ENCODE peak calls at places on chromosomes 1 and 21, in five cellular contexts. One of them, this sample, is unnamed.

GRCh38 chr1:183281039-183281438 is 95.0 kb downstream of the LAMC2 start:
- DNase-seq in OCI-LY7: no peak
- DNase-seq in MM.1S: no peak
- DNase-seq in mesothelial cell of epicardium: no peak
- DNase-seq in SK-N-SH: no peak
- DNase-seq in this sample: no peak

GRCh38 chr21:45543710-45544448 is 1.6 kb upstream of the SLC19A1 start:
- DNase-seq in OCI-LY7: no peak
- DNase-seq in MM.1S: no peak
- DNase-seq in mesothelial cell of epicardium: peak; percentile 40
- DNase-seq in SK-N-SH: peak; percentile 41
- DNase-seq in this sample: peak; percentile 7

GRCh38 chr21:41802684-41803083 is 35.8 kb upstream of the RIPK4 start:
- DNase-seq in OCI-LY7: no peak
- DNase-seq in MM.1S: no peak
- DNase-seq in mesothelial cell of epicardium: no peak
- DNase-seq in SK-N-SH: no peak
- DNase-seq in this sample: no peak

GRCh38 chr1:3651939-3652537 is at the start of gene TP73:
- DNase-seq in OCI-LY7: no peak
- DNase-seq in MM.1S: peak; percentile 53
- DNase-seq in mesothelial cell of epicardium: no peak
- DNase-seq in SK-N-SH: peak; percentile 88
- DNase-seq in this sample: no peak

GRCh38 chr1:183655562-183656075 is 2.5 kb upstream of the APOBEC4 start:
- DNase-seq in OCI-LY7: peak; percentile 74
- DNase-seq in MM.1S: peak; percentile 82
- DNase-seq in mesothelial cell of epicardium: peak; percentile 88
- DNase-seq in SK-N-SH: peak; percentile 82
- DNase-seq in this sample: peak; percentile 94

GRCh38 chr21:43192501-43193081 is 23.8 kb downstream of the CRYAA start:
- DNase-seq in OCI-LY7: no peak
- DNase-seq in MM.1S: no peak
- DNase-seq in mesothelial cell of epicardium: peak; percentile 24
- DNase-seq in SK-N-SH: no peak
- DNase-seq in this sample: no peak

GRCh38 chr21:27813750-27814149 is 846.9 kb upstream of the ADAMTS5 start:
- DNase-seq in OCI-LY7: no peak
- DNase-seq in MM.1S: no peak
- DNase-seq in mesothelial cell of epicardium: no peak
- DNase-seq in SK-N-SH: no peak
- DNase-seq in this sample: no peak

GRCh38 chr1:246588322-246588721 is 22.1 kb downstream of the CNST start:
- DNase-seq in OCI-LY7: no peak
- DNase-seq in MM.1S: no peak
- DNase-seq in mesothelial cell of epicardium: no peak
- DNase-seq in SK-N-SH: no peak
- DNase-seq in this sample: no peak

GRCh38 chr21:42043201-42043895 is 27.8 kb upstream of the UMODL1 start:
- DNase-seq in OCI-LY7: no peak
- DNase-seq in MM.1S: no peak
- DNase-seq in mesothelial cell of epicardium: no peak
- DNase-seq in SK-N-SH: no peak
- DNase-seq in this sample: no peak

GRCh38 chr1:110309768-110310167 is 29.4 kb upstream of the RBM15 start:
- DNase-seq in OCI-LY7: no peak
- DNase-seq in MM.1S: no peak
- DNase-seq in mesothelial cell of epicardium: no peak
- DNase-seq in SK-N-SH: no peak
- DNase-seq in this sample: no peak
- TF ChIP-seq CTCF in OCI-LY7: no peak
- TF ChIP-seq CTCF in MM.1S: no peak
- TF ChIP-seq CTCF in mesothelial cell of epicardium: no peak
- TF ChIP-seq CTCF in SK-N-SH: no peak
- TF ChIP-seq CTCF in this sample: no peak

GRCh38 chr1:168260393-168260792 is 20.3 kb upstream of the TBX19 start:
- DNase-seq in OCI-LY7: no peak
- DNase-seq in MM.1S: no peak
- DNase-seq in mesothelial cell of epicardium: no peak
- DNase-seq in SK-N-SH: no peak
- DNase-seq in this sample: no peak

GRCh38 chr1:168252204-168252733 is 26.5 kb downstream of the SFT2D2 start:
- DNase-seq in OCI-LY7: no peak
- DNase-seq in MM.1S: no peak
- DNase-seq in mesothelial cell of epicardium: no peak
- DNase-seq in SK-N-SH: no peak
- DNase-seq in this sample: no peak

GRCh38 chr1:168259567-168259966 is 21.1 kb upstream of the TBX19 start:
- DNase-seq in OCI-LY7: no peak
- DNase-seq in MM.1S: no peak
- DNase-seq in mesothelial cell of epicardium: no peak
- DNase-seq in SK-N-SH: no peak
- DNase-seq in this sample: no peak

GRCh38 chr1:168257397-168257796 is 23.3 kb upstream of the TBX19 start:
- DNase-seq in OCI-LY7: no peak
- DNase-seq in MM.1S: no peak
- DNase-seq in mesothelial cell of epicardium: no peak
- DNase-seq in SK-N-SH: no peak
- DNase-seq in this sample: no peak

DNA sequence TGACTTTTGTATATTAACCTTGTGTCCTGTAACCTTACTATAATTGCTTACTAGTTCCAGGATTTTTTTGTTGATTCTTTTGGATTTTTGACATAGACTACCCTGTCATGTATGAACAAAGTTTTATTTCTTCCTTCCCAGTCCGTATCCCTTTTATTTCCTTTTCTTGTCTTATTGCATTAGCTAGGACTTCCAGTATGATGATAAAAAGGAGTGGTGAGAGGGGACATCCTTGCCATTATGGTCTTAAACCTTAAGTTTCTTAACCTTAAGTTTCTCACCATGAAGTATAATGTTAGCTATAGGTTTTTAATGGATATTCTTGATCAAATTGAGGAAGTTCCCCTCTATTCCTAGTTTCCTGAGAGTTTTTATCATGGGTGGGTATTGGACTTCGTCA is 24.5 kb upstream of the TBX19 start:
- DNase-seq in OCI-LY7: no peak
- DNase-seq in MM.1S: no peak
- DNase-seq in mesothelial cell of epicardium: no peak
- DNase-seq in SK-N-SH: no peak
- DNase-seq in this sample: no peak
- TF ChIP-seq CTCF in OCI-LY7: no peak
- TF ChIP-seq CTCF in MM.1S: no peak
- TF ChIP-seq CTCF in mesothelial cell of epicardium: no peak
- TF ChIP-seq CTCF in SK-N-SH: no peak
- TF ChIP-seq CTCF in this sample: no peak

GRCh38 chr1:29120955-29121485 is 2.7 kb downstream of the TMEM200B start:
- DNase-seq in OCI-LY7: peak; percentile 76
- DNase-seq in MM.1S: no peak
- DNase-seq in mesothelial cell of epicardium: peak; percentile 66
- DNase-seq in SK-N-SH: peak; percentile 91
- DNase-seq in this sample: no peak
- TF ChIP-seq CTCF in OCI-LY7: peak; percentile 86
- TF ChIP-seq CTCF in MM.1S: peak; percentile 53
- TF ChIP-seq CTCF in mesothelial cell of epicardium: peak; percentile 70
- TF ChIP-seq CTCF in SK-N-SH: peak; percentile 56
- TF ChIP-seq CTCF in this sample: no peak

DNA sequence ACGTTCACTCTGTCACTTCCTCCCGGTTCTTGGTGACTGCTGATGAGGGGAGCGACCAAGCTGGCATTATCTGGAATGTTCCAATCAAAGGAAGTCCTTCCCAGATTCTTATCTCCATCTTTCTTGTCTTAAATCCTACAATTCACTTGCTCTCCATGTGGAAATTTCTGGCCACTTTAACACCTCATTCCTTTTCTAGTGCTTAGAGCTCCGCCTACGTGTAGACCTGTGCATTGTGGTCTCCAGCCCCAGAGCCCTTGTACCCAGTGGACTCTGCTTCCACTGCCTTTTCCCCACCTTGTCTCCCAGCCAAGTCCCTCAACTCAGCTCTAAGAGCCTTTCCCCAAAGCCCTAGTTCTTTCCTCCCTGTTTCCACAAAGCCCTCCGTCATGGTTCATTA is 12.2 kb upstream of the KLHDC7A start:
- DNase-seq in OCI-LY7: no peak
- DNase-seq in MM.1S: no peak
- DNase-seq in mesothelial cell of epicardium: no peak
- DNase-seq in SK-N-SH: no peak
- DNase-seq in this sample: no peak
- TF ChIP-seq CTCF in OCI-LY7: no peak
- TF ChIP-seq CTCF in MM.1S: no peak
- TF ChIP-seq CTCF in mesothelial cell of epicardium: no peak
- TF ChIP-seq CTCF in SK-N-SH: no peak
- TF ChIP-seq CTCF in this sample: no peak

GRCh38 chr1:228101614-228101993 is 1.5 kb downstream of the C1orf35 start:
- DNase-seq in OCI-LY7: no peak
- DNase-seq in MM.1S: no peak
- DNase-seq in mesothelial cell of epicardium: no peak
- DNase-seq in SK-N-SH: no peak
- DNase-seq in this sample: no peak

GRCh38 chr1:228100822-228101613 is 2.1 kb downstream of the C1orf35 start:
- DNase-seq in OCI-LY7: no peak
- DNase-seq in MM.1S: no peak
- DNase-seq in mesothelial cell of epicardium: no peak
- DNase-seq in SK-N-SH: peak; percentile 11
- DNase-seq in this sample: no peak

GRCh38 chr1:228101994-228102790 is 933 bp downstream of the C1orf35 start:
- DNase-seq in OCI-LY7: peak; percentile 57
- DNase-seq in MM.1S: peak; percentile 60
- DNase-seq in mesothelial cell of epicardium: peak; percentile 63
- DNase-seq in SK-N-SH: peak; percentile 86
- DNase-seq in this sample: no peak

GRCh38 chr1:228104526-228105251 is 1.6 kb upstream of the C1orf35 start:
- DNase-seq in OCI-LY7: no peak
- DNase-seq in MM.1S: no peak
- DNase-seq in mesothelial cell of epicardium: no peak
- DNase-seq in SK-N-SH: no peak
- DNase-seq in this sample: no peak

GRCh38 chr1:228102791-228103620 is at the start of gene C1orf35:
- DNase-seq in OCI-LY7: peak; percentile 96
- DNase-seq in MM.1S: peak; percentile 98
- DNase-seq in mesothelial cell of epicardium: peak; percentile 96
- DNase-seq in SK-N-SH: peak; percentile 99
- DNase-seq in this sample: peak; percentile 85
- TF ChIP-seq CTCF in OCI-LY7: no peak
- TF ChIP-seq CTCF in MM.1S: no peak
- TF ChIP-seq CTCF in mesothelial cell of epicardium: no peak
- TF ChIP-seq CTCF in SK-N-SH: no peak
- TF ChIP-seq CTCF in this sample: no peak

GRCh38 chr1:201624741-201625646 is 86.1 kb downstream of the NAV1 start:
- DNase-seq in OCI-LY7: no peak
- DNase-seq in MM.1S: no peak
- DNase-seq in mesothelial cell of epicardium: no peak
- DNase-seq in SK-N-SH: no peak
- DNase-seq in this sample: no peak
- TF ChIP-seq CTCF in OCI-LY7: no peak
- TF ChIP-seq CTCF in MM.1S: no peak
- TF ChIP-seq CTCF in mesothelial cell of epicardium: no peak
- TF ChIP-seq CTCF in SK-N-SH: peak; percentile 51
- TF ChIP-seq CTCF in this sample: no peak

GRCh38 chr1:30721311-30722174 is 1.8 kb downstream of the MATN1 start:
- DNase-seq in OCI-LY7: peak; percentile 45
- DNase-seq in MM.1S: no peak
- DNase-seq in mesothelial cell of epicardium: no peak
- DNase-seq in SK-N-SH: no peak
- DNase-seq in this sample: no peak
- TF ChIP-seq CTCF in OCI-LY7: peak; percentile 67
- TF ChIP-seq CTCF in MM.1S: no peak
- TF ChIP-seq CTCF in mesothelial cell of epicardium: no peak
- TF ChIP-seq CTCF in SK-N-SH: peak; percentile 16
- TF ChIP-seq CTCF in this sample: no peak

GRCh38 chr1:113835686-113836290 is 23.5 kb upstream of the RSBN1 start:
- DNase-seq in OCI-LY7: peak; percentile 71
- DNase-seq in MM.1S: peak; percentile 29
- DNase-seq in mesothelial cell of epicardium: no peak
- DNase-seq in SK-N-SH: peak; percentile 51
- DNase-seq in this sample: no peak
- TF ChIP-seq CTCF in OCI-LY7: peak; percentile 91
- TF ChIP-seq CTCF in MM.1S: peak; percentile 31
- TF ChIP-seq CTCF in mesothelial cell of epicardium: peak; percentile 89
- TF ChIP-seq CTCF in SK-N-SH: peak; percentile 71
- TF ChIP-seq CTCF in this sample: no peak

GRCh38 chr1:19460535-19461351 is 24.6 kb downstream of the CAPZB start:
- DNase-seq in OCI-LY7: no peak
- DNase-seq in MM.1S: no peak
- DNase-seq in mesothelial cell of epicardium: no peak
- DNase-seq in SK-N-SH: no peak
- DNase-seq in this sample: no peak

GRCh38 chr1:19462781-19463180 is 22.6 kb downstream of the CAPZB start:
- DNase-seq in OCI-LY7: no peak
- DNase-seq in MM.1S: no peak
- DNase-seq in mesothelial cell of epicardium: no peak
- DNase-seq in SK-N-SH: no peak
- DNase-seq in this sample: no peak

GRCh38 chr1:19458815-19459417 is 26.4 kb downstream of the CAPZB start:
- DNase-seq in OCI-LY7: no peak
- DNase-seq in MM.1S: no peak
- DNase-seq in mesothelial cell of epicardium: no peak
- DNase-seq in SK-N-SH: no peak
- DNase-seq in this sample: no peak

GRCh38 chr1:19463204-19463803 is 22.0 kb downstream of the CAPZB start:
- DNase-seq in OCI-LY7: peak; percentile 66
- DNase-seq in MM.1S: peak; percentile 34
- DNase-seq in mesothelial cell of epicardium: no peak
- DNase-seq in SK-N-SH: no peak
- DNase-seq in this sample: no peak

DNA sequence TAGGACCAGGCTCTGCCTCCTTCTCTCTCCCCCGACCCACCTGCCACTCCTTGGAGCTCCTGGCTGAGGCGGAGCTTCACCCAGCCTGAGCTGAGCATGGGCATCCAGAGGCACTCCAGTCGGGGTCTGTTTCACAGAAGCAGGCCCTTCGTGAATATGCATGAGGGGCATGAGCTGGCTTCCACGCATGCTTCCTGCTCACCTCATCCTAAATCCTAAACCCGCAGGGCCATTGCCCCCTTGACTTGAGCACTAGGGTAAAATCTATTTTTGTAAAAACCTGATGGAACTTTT is 24.0 kb downstream of the CAPZB start:
- DNase-seq in OCI-LY7: no peak
- DNase-seq in MM.1S: no peak
- DNase-seq in mesothelial cell of epicardium: no peak
- DNase-seq in SK-N-SH: no peak
- DNase-seq in this sample: no peak
- TF ChIP-seq CTCF in OCI-LY7: no peak
- TF ChIP-seq CTCF in MM.1S: no peak
- TF ChIP-seq CTCF in mesothelial cell of epicardium: no peak
- TF ChIP-seq CTCF in SK-N-SH: no peak
- TF ChIP-seq CTCF in this sample: no peak

DNA sequence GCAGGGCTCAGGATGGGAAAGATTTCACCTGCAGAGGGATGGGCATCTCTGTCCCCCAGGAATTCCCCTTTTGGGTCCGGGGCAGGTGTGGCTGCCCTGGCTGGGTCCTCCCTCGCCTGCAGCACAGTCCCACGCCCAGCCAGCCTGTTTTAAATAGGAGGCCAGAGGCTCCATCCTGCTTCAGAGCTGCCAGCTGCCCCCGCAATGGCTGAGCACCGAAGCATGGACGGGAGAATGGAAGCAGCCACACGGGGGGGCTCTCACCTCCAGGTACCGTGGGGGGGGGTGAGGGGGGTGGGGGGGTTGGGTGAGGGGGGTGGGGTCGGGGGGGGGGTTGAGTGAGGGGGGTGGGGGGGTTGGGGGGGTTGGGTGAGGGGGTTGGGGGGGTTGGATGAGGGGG is 3.6 kb downstream of the SCNN1D start:
- DNase-seq in OCI-LY7: peak; percentile 43
- DNase-seq in MM.1S: no peak
- DNase-seq in mesothelial cell of epicardium: no peak
- DNase-seq in SK-N-SH: peak; percentile 87
- DNase-seq in this sample: no peak
- TF ChIP-seq CTCF in OCI-LY7: no peak
- TF ChIP-seq CTCF in MM.1S: no peak
- TF ChIP-seq CTCF in mesothelial cell of epicardium: no peak
- TF ChIP-seq CTCF in SK-N-SH: no peak
- TF ChIP-seq CTCF in this sample: no peak

This sample was measured in omental fat pad.